ENCODE peak calls at places on chromosomes 12 and 14, in five cellular contexts. G, N, C, E and S are unnamed samples.

GRCh38 chr14:76705214-76705613 is 56.1 kb upstream of the VASH1 start:
- DNase-seq in G (no peak), N (no peak), C (no peak), E (no peak), S (no peak)

GRCh38 chr12:18794000-18794399 is 56.1 kb downstream of the CAPZA3 start:
- DNase-seq in G (no peak), N (no peak), C (no peak), E (no peak), S (no peak)

GRCh38 chr12:123546281-123546680 is 12.8 kb upstream of the RILPL1 start:
- DNase-seq in G (no peak), N (no peak), C (no peak), E (no peak), S (no peak)

GRCh38 chr14:82855912-82856381 is 1322.3 kb upstream of the SEL1L start:
- DNase-seq in G (no peak), N (peak; percentile 58), C (no peak), E (no peak), S (peak; percentile 64)

GRCh38 chr12:22257100-22257499 is 77.4 kb downstream of the ST8SIA1 start:
- DNase-seq in G (no peak), N (no peak), C (no peak), E (no peak), S (no peak)

GRCh38 chr14:59463773-59464650 is 1.2 kb downstream of the GPR135 start:
- DNase-seq in G (no peak), N (peak; percentile 26), C (no peak), E (no peak), S (peak; percentile 50)

GRCh38 chr14:38336298-38336697 is 80.4 kb upstream of the CLEC14A start:
- DNase-seq in G (no peak), N (no peak), C (no peak), E (no peak), S (no peak)

GRCh38 chr14:101032433-101032832 is 128.9 kb upstream of the RTL1 start:
- DNase-seq in G (no peak), N (no peak), C (no peak), E (no peak), S (no peak)